ENCODE peak calls at places on chromosomes 3 and 15, in six cellular contexts. R is tibial artery, T is OCI-LY7, O is ovary, P is left ventricle myocardium inferior, L is A549. M is an unnamed sample.

GRCh38 chr15:73017987-73018386 is 34.3 kb upstream of the NEO1 start:
- DNase-seq in R (no peak), T (no peak), O (no peak), P (no peak), L (no peak), M (no peak)

GRCh38 chr3:25537476-25537875 is 109.4 kb downstream of the RARB start:
- DNase-seq in R (no peak), T (no peak), O (no peak), P (no peak), L (no peak), M (no peak)

GRCh38 chr3:123880998-123881561 is 3.1 kb downstream of the MYLK start:
- DNase-seq in R (no peak), T (no peak), O (no peak), P (no peak), L (peak), M (no peak)

GRCh38 chr3:121855555-121855954 is 20.5 kb downstream of the EAF2 start:
- DNase-seq in R (no peak), T (peak), O (no peak), P (no peak), L (no peak), M (no peak)

GRCh38 chr3:8283180-8283579 is 218.4 kb upstream of the LMCD1 start:
- DNase-seq in R (no peak), T (no peak), O (no peak), P (no peak), L (no peak), M (no peak)

GRCh38 chr15:38072007-38072506 is 137.6 kb downstream of the TMCO5A start:
- DNase-seq in R (no peak), T (no peak), O (no peak), P (peak), L (no peak), M (no peak)

GRCh38 chr3:70501596-70501995 is 189.2 kb upstream of the MDFIC2 start:
- DNase-seq in R (no peak), T (peak), O (no peak), P (no peak), L (no peak), M (no peak)

GRCh38 chr3:42376397-42376798 is 34.0 kb downstream of the LYZL4 start:
- DNase-seq in R (peak), T (no peak), O (no peak), P (peak), L (no peak), M (no peak)

GRCh38 chr3:139572847-139573672 is 33.5 kb upstream of the RBP1 start:
- DNase-seq in R (peak), T (no peak), O (no peak), P (no peak), L (no peak), M (no peak)

GRCh38 chr3:184235381-184236032 is 6.1 kb downstream of the VWA5B2 start:
- DNase-seq in R (no peak), T (no peak), O (no peak), P (no peak), L (no peak), M (no peak)

GRCh38 chr15:83164409-83165404 is 42.9 kb downstream of the HDGFL3 start:
- DNase-seq in R (no peak), T (no peak), O (no peak), P (no peak), L (no peak), M (no peak)

GRCh38 chr15:68781766-68782588 is 38.7 kb downstream of the ANP32A start:
- DNase-seq in R (peak), T (no peak), O (no peak), P (peak), L (no peak), M (no peak)

GRCh38 chr15:95988574-95988887 is 342.0 kb upstream of the NR2F2 start:
- DNase-seq in R (no peak), T (no peak), O (peak), P (no peak), L (no peak), M (no peak)

GRCh38 chr3:11238880-11239279 is 33.3 kb upstream of the ATG7 start:
- DNase-seq in R (no peak), T (no peak), O (no peak), P (no peak), L (no peak), M (no peak)

GRCh38 chr3:94070341-94070911 is 7.6 kb downstream of the NSUN3 start:
- DNase-seq in R (no peak), T (no peak), O (no peak), P (no peak), L (no peak), M (no peak)
- H3K4me3 ChIP-seq in R (no peak), T (no peak), O (no peak), P (no peak), L (no peak), M (no peak)

GRCh38 chr3:72636947-72637647 is 211.1 kb downstream of the SHQ1 start:
- DNase-seq in R (no peak), T (no peak), O (no peak), P (no peak), L (no peak), M (no peak)
- TF ChIP-seq CTCF in R (no peak), T (no peak), O (no peak), P (no peak), L (no peak), M (no peak)

DNA sequence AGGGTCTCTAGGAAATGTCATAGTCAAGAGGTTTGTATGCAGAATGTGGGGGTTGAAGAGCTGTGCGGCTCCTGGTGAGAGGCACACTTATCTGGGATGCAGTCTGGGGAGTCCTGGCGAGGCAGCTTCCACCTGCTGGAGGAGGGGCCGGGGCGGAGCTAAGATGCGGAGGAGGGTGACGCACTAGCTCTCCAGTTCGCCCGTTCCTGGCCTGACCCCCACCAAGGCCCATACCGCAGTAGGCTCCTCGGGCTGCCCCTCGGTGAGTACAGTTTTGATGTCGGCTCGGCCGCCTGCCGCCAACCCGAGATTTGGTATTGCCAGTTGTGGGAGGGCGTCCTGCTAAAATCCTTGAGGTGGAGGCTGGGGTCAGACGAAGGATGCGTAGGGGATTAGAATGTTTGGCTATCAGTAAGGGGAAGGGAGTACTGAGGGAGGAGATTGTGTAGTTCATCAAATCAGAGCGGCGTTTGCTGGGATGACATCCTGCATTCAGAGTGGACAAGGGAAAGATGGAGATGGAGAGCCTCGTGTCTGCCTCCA is at the start of gene SCG5:
- DNase-seq in R (no peak), T (no peak), O (no peak), P (no peak), L (no peak), M (no peak)
- H3K4me3 ChIP-seq in R (no peak), T (no peak), O (peak), P (peak), L (no peak), M (no peak)

GRCh38 chr3:167874667-167875372 is 139.3 kb downstream of the SERPINI1 start:
- DNase-seq in R (peak), T (no peak), O (no peak), P (no peak), L (no peak), M (no peak)

GRCh38 chr3:167872032-167872431 is 136.5 kb downstream of the SERPINI1 start:
- DNase-seq in R (no peak), T (no peak), O (no peak), P (no peak), L (no peak), M (no peak)

GRCh38 chr3:167870743-167871142 is 135.2 kb downstream of the SERPINI1 start:
- DNase-seq in R (no peak), T (no peak), O (no peak), P (no peak), L (no peak), M (no peak)

GRCh38 chr3:167870201-167870600 is 134.7 kb downstream of the SERPINI1 start:
- DNase-seq in R (no peak), T (no peak), O (no peak), P (no peak), L (no peak), M (no peak)

DNA sequence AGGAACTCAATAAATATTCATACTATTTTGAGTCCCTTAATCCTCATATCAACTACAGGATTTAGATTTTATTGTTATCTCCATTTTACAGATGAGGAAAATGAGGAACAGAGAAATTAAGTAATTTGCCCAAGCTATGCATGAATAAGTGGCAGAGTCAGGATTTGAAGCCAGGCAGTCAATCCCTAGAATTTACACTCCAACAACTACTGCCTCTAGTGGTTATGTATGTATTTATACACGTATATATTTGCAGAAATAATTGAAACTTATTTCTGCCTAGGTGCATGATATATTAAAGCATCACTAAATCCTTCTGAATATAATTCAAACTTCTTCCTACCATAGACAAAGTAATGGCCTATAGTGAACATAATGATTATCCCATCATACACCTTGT is 137.4 kb downstream of the SERPINI1 start:
- DNase-seq in R (no peak), T (peak), O (no peak), P (no peak), L (no peak), M (no peak)
- TF ChIP-seq CTCF in R (no peak), T (peak), O (no peak), P (peak), L (peak), M (peak)

GRCh38 chr15:61226313-61227250 is 2.5 kb downstream of the RORA start:
- DNase-seq in R (no peak), T (no peak), O (no peak), P (no peak), L (no peak), M (no peak)
- H3K4me3 ChIP-seq in R (peak), T (no peak), O (peak), P (peak), L (peak), M (no peak)

GRCh38 chr3:52892625-52893311 is 4.6 kb downstream of the STIMATE start:
- DNase-seq in R (no peak), T (no peak), O (no peak), P (no peak), L (no peak), M (peak)
- TF ChIP-seq CTCF in R (peak), T (peak), O (no peak), P (no peak), L (no peak), M (peak)

GRCh38 chr3:168094877-168095610 is 680 bp downstream of the GOLIM4 start:
- DNase-seq in R (peak), T (peak), O (peak), P (peak), L (peak), M (peak)
- H3K4me3 ChIP-seq in R (peak), T (peak), O (peak), P (peak), L (peak), M (peak)

DNA sequence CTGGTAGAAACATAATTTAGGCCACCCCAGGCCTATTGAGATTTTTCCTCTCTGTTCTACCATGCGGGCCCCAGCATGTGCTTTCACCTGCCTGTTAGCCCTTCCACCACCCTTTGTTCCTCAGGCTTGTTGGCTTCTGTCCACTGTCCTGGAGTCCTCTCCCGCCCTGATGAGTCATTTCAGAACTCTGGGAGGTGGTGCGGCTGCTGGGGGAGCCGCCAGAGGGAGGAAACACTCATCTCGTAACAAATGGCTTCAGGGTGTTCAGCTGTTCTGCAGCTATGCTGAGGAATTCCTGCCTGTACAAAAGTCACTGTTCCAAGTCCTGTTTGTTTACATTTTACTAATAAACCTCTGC is 36.3 kb downstream of the LRTM1 start:
- DNase-seq in R (peak), T (no peak), O (peak), P (peak), L (peak), M (no peak)
- TF ChIP-seq CTCF in R (peak), T (no peak), O (peak), P (peak), L (peak), M (no peak)

GRCh38 chr3:67635257-67635656 is 19.2 kb downstream of the SUCLG2 start:
- DNase-seq in R (no peak), T (no peak), O (no peak), P (no peak), L (peak), M (no peak)
- H3K4me3 ChIP-seq in R (no peak), T (no peak), O (no peak), P (no peak), L (no peak), M (no peak)